ENCODE peak calls at places on chromosome 6, in five cellular contexts. J is ACHN; I is stimulated activated CD4-positive, alpha-beta T cell treated with anti-CD3 and anti-CD28 coated beads, Interleukin-2, amount 100 ng/mL, for 48 hours; F is K562; S is activated CD8-positive, alpha-beta T cell treated with anti-CD3 and anti-CD28 coated beads, Interleukin-2, amount 10 ng/mL, durations not matched to agents 7 days and 5 days. K is an unnamed sample.
A peak's percentile ranks its signal among the peaks of the same experiment; 100 is the strongest.

GRCh38 chr6:46103437-46103836 is 26.4 kb upstream of the ENPP4 start:
- DNase-seq in J (peak; percentile 16), I (no peak), F (no peak), S (no peak), K (no peak)

GRCh38 chr6:169807219-169807618 is 55.8 kb downstream of the ERMARD start:
- DNase-seq in J (no peak), I (no peak), F (no peak), S (peak; percentile 20), K (no peak)

GRCh38 chr6:27168586-27169443 is 78.7 kb upstream of the PRSS16 start:
- DNase-seq in J (peak; percentile 16), I (no peak), F (peak; percentile 63), S (no peak), K (peak; percentile 29)

GRCh38 chr6:24971067-24971466 is 35.3 kb upstream of the RIPOR2 start:
- DNase-seq in J (no peak), I (no peak), F (no peak), S (no peak), K (no peak)

GRCh38 chr6:35757461-35758123 is 18.8 kb upstream of the CLPSL2 start:
- DNase-seq in J (peak; percentile 35), I (no peak), F (peak; percentile 81), S (peak; percentile 47), K (no peak)

GRCh38 chr6:109027964-109028363 is 66.7 kb downstream of the SESN1 start:
- DNase-seq in J (no peak), I (no peak), F (no peak), S (no peak), K (no peak)

GRCh38 chr6:34981951-34982350 is 92.9 kb downstream of the ANKS1A start:
- DNase-seq in J (no peak), I (no peak), F (peak; percentile 20), S (no peak), K (peak; percentile 35)

GRCh38 chr6:161443868-161444267 is 170.0 kb upstream of the AGPAT4 start:
- DNase-seq in J (no peak), I (no peak), F (peak; percentile 42), S (no peak), K (peak; percentile 7)

GRCh38 chr6:149393002-149393679 is 6.9 kb upstream of the SUMO4 start:
- DNase-seq in J (no peak), I (no peak), F (no peak), S (no peak), K (no peak)

GRCh38 chr6:106509420-106510089 is 119.7 kb downstream of the RTN4IP1 start:
- DNase-seq in J (no peak), I (no peak), F (no peak), S (peak; percentile 58), K (no peak)

GRCh38 chr6:24274441-24275083 is 83.3 kb downstream of the DCDC2 start:
- DNase-seq in J (peak; percentile 35), I (no peak), F (peak; percentile 14), S (no peak), K (peak; percentile 21)

GRCh38 chr6:163897030-163897429 is 482.5 kb downstream of the QKI start:
- DNase-seq in J (no peak), I (no peak), F (no peak), S (no peak), K (no peak)

GRCh38 chr6:97048771-97049170 is 124.2 kb downstream of the KLHL32 start:
- DNase-seq in J (no peak), I (no peak), F (no peak), S (no peak), K (no peak)

GRCh38 chr6:13760307-13760706 is 48.7 kb upstream of the RANBP9 start:
- DNase-seq in J (no peak), I (no peak), F (no peak), S (no peak), K (no peak)

GRCh38 chr6:108689279-108690161 is 128.8 kb downstream of the FOXO3 start:
- DNase-seq in J (peak; percentile 70), I (no peak), F (peak; percentile 82), S (no peak), K (peak; percentile 43)

GRCh38 chr6:47135772-47136171 is 93.6 kb upstream of the ADGRF1 start:
- DNase-seq in J (peak; percentile 79), I (no peak), F (peak; percentile 70), S (no peak), K (peak; percentile 82)

GRCh38 chr6:13116155-13116554 is 212.2 kb downstream of the TBC1D7 start:
- DNase-seq in J (no peak), I (no peak), F (no peak), S (no peak), K (no peak)

GRCh38 chr6:90611996-90612690 is 25.3 kb upstream of the MAP3K7 start:
- DNase-seq in J (no peak), I (no peak), F (no peak), S (no peak), K (no peak)

GRCh38 chr6:94050515-94050914 is 631.2 kb upstream of the EPHA7 start:
- DNase-seq in J (no peak), I (no peak), F (no peak), S (no peak), K (no peak)

GRCh38 chr6:3031857-3032256 is 32.2 kb downstream of the NQO2 start:
- DNase-seq in J (no peak), I (no peak), F (no peak), S (no peak), K (no peak)

GRCh38 chr6:105184921-105185320 is 5.1 kb upstream of the POPDC3 start:
- DNase-seq in J (no peak), I (no peak), F (no peak), S (no peak), K (peak; percentile 71)

GRCh38 chr6:431986-432385 is 40.4 kb downstream of the IRF4 start:
- DNase-seq in J (no peak), I (peak; percentile 61), F (no peak), S (peak; percentile 83), K (peak; percentile 95)

GRCh38 chr6:15912505-15912767 is 216.4 kb upstream of the MYLIP start:
- DNase-seq in J (no peak), I (no peak), F (no peak), S (no peak), K (no peak)

GRCh38 chr6:97917369-97917768 is 634.4 kb upstream of the MMS22L start:
- DNase-seq in J (no peak), I (no peak), F (no peak), S (no peak), K (no peak)

GRCh38 chr6:1363298-1363697 is 26.1 kb upstream of the FOXF2 start:
- DNase-seq in J (no peak), I (no peak), F (no peak), S (no peak), K (no peak)

GRCh38 chr6:156534594-156534993 is 242.6 kb upstream of the ARID1B start:
- DNase-seq in J (no peak), I (no peak), F (no peak), S (no peak), K (no peak)

GRCh38 chr6:63897459-63897858 is 261.9 kb downstream of the PHF3 start:
- DNase-seq in J (no peak), I (no peak), F (no peak), S (no peak), K (no peak)

GRCh38 chr6:105428342-105428957 is 25.6 kb upstream of the PREP start:
- DNase-seq in J (no peak), I (no peak), F (no peak), S (no peak), K (peak; percentile 99)

GRCh38 chr6:13445005-13445743 is 42.2 kb downstream of the GFOD1 start:
- DNase-seq in J (no peak), I (no peak), F (peak; percentile 44), S (no peak), K (no peak)

GRCh38 chr6:28922841-28923317 is 906 bp downstream of the TRIM27 start:
- DNase-seq in J (peak; percentile 45), I (peak; percentile 11), F (peak; percentile 56), S (peak; percentile 65), K (peak; percentile 65)

GRCh38 chr6:20840675-20841074 is 306.4 kb downstream of the CDKAL1 start:
- DNase-seq in J (no peak), I (no peak), F (no peak), S (no peak), K (no peak)

GRCh38 chr6:132683543-132683942 is 24.6 kb upstream of the TAAR1 start:
- DNase-seq in J (no peak), I (no peak), F (no peak), S (no peak), K (no peak)

GRCh38 chr6:136927313-136927712 is 5.2 kb downstream of the SLC35D3 start:
- DNase-seq in J (peak; percentile 24), I (no peak), F (peak; percentile 51), S (peak; percentile 27), K (no peak)

GRCh38 chr6:131825946-131826345 is 18.1 kb downstream of the ENPP1 start:
- DNase-seq in J (no peak), I (no peak), F (no peak), S (no peak), K (no peak)

GRCh38 chr6:49430187-49430586 is 32.9 kb downstream of the MMUT start:
- DNase-seq in J (no peak), I (no peak), F (no peak), S (no peak), K (no peak)

K was measured in Caki2.